ENCODE peak calls at places on chromosomes 7 and 10, in nine cellular contexts. O, P, Y, C, J, D, Q, S and I are unnamed samples.

GRCh38 chr7:150978136-150978789 is at the start of gene KCNH2:
- DNase-seq in O (no peak), P (no peak), Y (no peak), C (no peak), J (no peak), D (no peak), Q (peak; percentile 75), S (no peak), I (no peak)

GRCh38 chr7:5143106-5143505 is 46.9 kb upstream of the WIPI2 start:
- DNase-seq in O (no peak), P (no peak), Y (no peak), C (no peak), J (no peak), D (no peak), Q (no peak), S (no peak), I (no peak)

GRCh38 chr7:55133630-55134392 is 115.0 kb downstream of the EGFR start:
- DNase-seq in O (peak; percentile 97), P (no peak), Y (peak; percentile 99), C (peak; percentile 95), J (peak; percentile 65), D (no peak), Q (no peak), S (no peak), I (no peak)

GRCh38 chr10:29480281-29480954 is 154.4 kb downstream of the SVIL start:
- DNase-seq in O (no peak), P (no peak), Y (no peak), C (no peak), J (no peak), D (no peak), Q (no peak), S (no peak), I (no peak)

GRCh38 chr7:105623906-105624305 is 42.6 kb upstream of the EFCAB10 start:
- DNase-seq in O (no peak), P (no peak), Y (no peak), C (no peak), J (no peak), D (no peak), Q (no peak), S (no peak), I (no peak)

GRCh38 chr7:64630496-64630895 is 35.4 kb upstream of the ZNF107 start:
- DNase-seq in O (no peak), P (no peak), Y (peak; percentile 34), C (no peak), J (peak; percentile 16), D (no peak), Q (no peak), S (no peak), I (no peak)

GRCh38 chr10:106044511-106044910 is 1120.0 kb downstream of the SORCS1 start:
- DNase-seq in O (no peak), P (no peak), Y (no peak), C (no peak), J (no peak), D (no peak), Q (no peak), S (no peak), I (no peak)

GRCh38 chr10:42961776-42962119 is 115.1 kb upstream of the RET start:
- DNase-seq in O (no peak), P (no peak), Y (no peak), C (no peak), J (no peak), D (no peak), Q (peak; percentile 6), S (no peak), I (no peak)

DNA sequence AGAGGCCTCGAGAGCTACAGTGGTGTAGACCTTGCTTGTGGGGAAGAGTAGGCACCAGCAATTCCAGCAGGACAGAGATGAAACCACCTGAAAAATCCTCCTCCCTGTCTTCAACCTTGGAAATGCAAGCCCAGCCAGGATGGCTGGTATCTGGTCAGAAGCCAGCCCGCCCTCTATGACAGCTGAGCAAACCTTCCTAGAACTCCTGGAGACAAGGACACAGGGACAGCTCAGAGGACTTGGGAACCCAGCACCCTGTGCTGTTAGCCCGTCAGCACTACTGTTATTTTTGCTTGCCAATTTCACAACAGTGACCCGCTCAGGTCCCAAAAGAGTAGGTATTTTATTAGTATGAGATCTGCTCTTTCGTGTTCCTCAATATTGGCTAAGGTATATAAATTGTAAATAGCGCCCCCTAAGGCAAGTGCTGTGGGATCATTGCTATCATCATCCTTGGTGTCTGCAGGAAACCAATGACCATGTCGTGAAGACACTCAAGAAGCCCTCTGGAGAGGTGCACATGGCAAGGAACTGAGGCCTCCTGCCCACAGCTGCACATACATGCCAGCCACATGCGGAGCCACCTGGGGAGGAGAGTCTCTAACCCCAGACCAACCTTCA is 156.5 kb upstream of the CHST15 start:
- DNase-seq in O (no peak), P (no peak), Y (no peak), C (no peak), J (peak; percentile 22), D (no peak), Q (no peak), S (no peak), I (no peak)
- TF ChIP-seq CTCF in O (no peak), P (no peak), Y (peak; percentile 38), C (peak; percentile 13), J (peak; percentile 65), D (no peak), Q (peak; percentile 60), S (no peak), I (peak; percentile 29)

GRCh38 chr7:43058271-43059066 is 54.0 kb upstream of the HECW1 start:
- DNase-seq in O (no peak), P (peak; percentile 58), Y (no peak), C (no peak), J (no peak), D (no peak), Q (no peak), S (no peak), I (no peak)

GRCh38 chr7:43053968-43054367 is 58.5 kb upstream of the HECW1 start:
- DNase-seq in O (no peak), P (no peak), Y (no peak), C (no peak), J (no peak), D (no peak), Q (no peak), S (no peak), I (no peak)

DNA sequence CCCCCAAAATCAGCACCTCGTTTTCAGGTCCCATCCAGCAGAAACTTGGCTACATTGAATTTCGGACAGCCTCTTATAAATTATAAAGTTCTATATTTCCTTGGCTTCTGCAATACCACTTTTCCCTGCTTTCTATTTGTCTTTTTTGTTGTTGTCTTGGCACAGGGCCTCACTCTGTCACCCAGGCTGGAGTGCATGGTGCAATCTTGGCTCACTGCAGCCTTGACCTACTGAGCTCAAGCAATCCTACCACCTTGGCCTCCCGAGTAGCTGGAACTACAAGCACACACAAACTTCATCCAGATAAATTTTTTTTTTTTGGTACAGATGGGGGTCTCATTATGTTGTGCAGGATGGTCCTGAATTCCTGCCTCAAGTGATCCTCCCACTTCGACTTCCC is 55.3 kb upstream of the HECW1 start:
- DNase-seq in O (peak; percentile 9), P (no peak), Y (no peak), C (no peak), J (no peak), D (no peak), Q (no peak), S (no peak), I (no peak)
- TF ChIP-seq CTCF in O (no peak), P (no peak), Y (no peak), C (no peak), J (no peak), D (no peak), Q (no peak), S (no peak), I (no peak)

DNA sequence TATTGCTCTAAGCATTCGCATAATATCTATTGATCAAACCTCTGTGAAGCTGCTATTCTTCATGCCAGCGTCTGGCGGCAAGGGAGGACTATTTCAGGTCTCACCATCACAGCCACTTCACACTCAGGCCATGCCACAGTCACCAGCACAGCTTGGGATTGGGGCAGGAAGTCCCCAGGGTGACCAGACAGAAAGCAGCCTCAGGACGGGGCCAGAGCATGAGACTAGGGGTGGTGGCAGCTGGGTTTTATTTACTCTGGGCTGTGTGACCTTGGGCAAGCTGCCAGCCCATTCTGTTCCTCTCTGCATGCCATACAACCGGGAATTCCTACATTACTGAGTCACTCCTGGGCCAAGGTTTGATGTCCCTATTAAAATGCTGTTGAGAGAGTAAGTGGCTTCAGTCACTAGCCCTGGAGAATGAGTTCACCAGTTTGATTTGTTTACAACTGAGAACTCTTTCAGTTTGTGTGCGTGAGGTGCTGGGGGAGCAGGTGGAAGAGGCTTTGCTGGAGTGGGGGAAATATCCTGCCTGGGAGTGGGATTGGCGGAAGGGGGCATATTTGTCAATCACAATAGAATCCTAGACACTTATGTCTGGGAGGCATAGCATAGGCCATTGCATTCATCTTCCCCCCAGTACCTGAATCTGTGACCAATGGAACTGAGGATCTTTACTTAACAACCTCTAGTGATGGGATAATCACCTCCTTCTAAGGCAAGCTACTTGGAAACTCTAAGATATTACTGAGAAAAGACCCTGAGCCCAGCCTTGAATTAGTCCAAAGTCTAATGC is 90.4 kb downstream of the NPSR1 start:
- DNase-seq in O (peak; percentile 38), P (no peak), Y (peak; percentile 64), C (peak; percentile 79), J (peak; percentile 89), D (peak; percentile 20), Q (no peak), S (no peak), I (no peak)
- TF ChIP-seq CTCF in O (no peak), P (no peak), Y (no peak), C (no peak), J (no peak), D (no peak), Q (no peak), S (no peak), I (no peak)

GRCh38 chr10:16280595-16280994 is 156.2 kb upstream of the PTER start:
- DNase-seq in O (no peak), P (no peak), Y (no peak), C (no peak), J (no peak), D (no peak), Q (no peak), S (no peak), I (no peak)

GRCh38 chr10:16271571-16271970 is 165.2 kb upstream of the PTER start:
- DNase-seq in O (no peak), P (no peak), Y (no peak), C (no peak), J (no peak), D (no peak), Q (no peak), S (no peak), I (no peak)

DNA sequence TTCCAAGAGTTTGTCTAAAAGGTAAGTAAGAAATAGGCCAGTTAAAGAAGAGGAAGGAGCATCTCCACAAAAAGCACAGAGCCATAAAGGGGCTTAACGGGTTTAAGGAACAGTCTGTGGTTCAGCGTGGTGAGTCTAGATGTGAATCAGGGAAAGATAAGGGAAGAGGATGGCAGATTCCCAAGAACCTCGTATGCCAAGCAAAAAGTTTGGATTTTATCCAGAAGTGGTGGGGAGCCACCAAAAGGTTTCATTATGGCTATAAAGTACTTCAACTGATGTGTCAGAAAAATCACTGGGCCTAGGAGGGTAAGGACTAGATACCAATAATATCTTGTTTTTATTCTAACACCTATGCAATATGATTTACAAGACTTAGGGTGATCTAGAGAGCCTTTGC is 161.9 kb upstream of the PTER start:
- DNase-seq in O (no peak), P (no peak), Y (no peak), C (no peak), J (no peak), D (no peak), Q (no peak), S (no peak), I (no peak)
- TF ChIP-seq CTCF in O (no peak), P (no peak), Y (no peak), C (no peak), J (no peak), D (no peak), Q (no peak), S (no peak), I (no peak)